ENCODE peak calls at places on chromosomes 11 and 22, in eight cellular contexts. One of them, this sample, is unnamed.

GRCh38 chr11:64790205-64791095 is 12.1 kb upstream of the SF1 start:
- DNase-seq in GM04503: no peak
- DNase-seq in NCI-H526: no peak
- DNase-seq in fibroblast of lung: no peak
- DNase-seq in NCI-H345: no peak
- DNase-seq in suprapubic skin: no peak
- DNase-seq in ovary: no peak
- DNase-seq in activated naive CD4-positive, alpha-beta T cell treated with Interleukin-2 at 50 U/mL for 16 hours: no peak
- DNase-seq in this sample: no peak

GRCh38 chr11:57793711-57794110 is 32.1 kb downstream of the CTNND1 start:
- DNase-seq in NCI-H345: no peak
- DNase-seq in activated naive CD4-positive, alpha-beta T cell treated with Interleukin-2 at 50 U/mL for 16 hours: no peak
- DNase-seq in GM04503: no peak
- DNase-seq in fibroblast of lung: no peak
- DNase-seq in NCI-H526: no peak
- DNase-seq in suprapubic skin: no peak
- DNase-seq in ovary: no peak
- DNase-seq in this sample: no peak

GRCh38 chr22:37824674-37825641 is 1.8 kb downstream of the GALR3 start:
- DNase-seq in suprapubic skin: no peak
- DNase-seq in ovary: peak
- DNase-seq in NCI-H345: no peak
- DNase-seq in GM04503: no peak
- DNase-seq in NCI-H526: no peak
- DNase-seq in fibroblast of lung: peak
- DNase-seq in activated naive CD4-positive, alpha-beta T cell treated with Interleukin-2 at 50 U/mL for 16 hours: no peak
- DNase-seq in this sample: no peak

GRCh38 chr11:110989734-110990133 is 255.8 kb upstream of the POU2AF2 start:
- DNase-seq in fibroblast of lung: peak
- DNase-seq in NCI-H345: no peak
- DNase-seq in activated naive CD4-positive, alpha-beta T cell treated with Interleukin-2 at 50 U/mL for 16 hours: no peak
- DNase-seq in suprapubic skin: no peak
- DNase-seq in ovary: no peak
- DNase-seq in GM04503: no peak
- DNase-seq in NCI-H526: no peak
- DNase-seq in this sample: no peak

GRCh38 chr11:104531075-104531474 is 367.1 kb upstream of the PDGFD start:
- DNase-seq in ovary: no peak
- DNase-seq in GM04503: no peak
- DNase-seq in activated naive CD4-positive, alpha-beta T cell treated with Interleukin-2 at 50 U/mL for 16 hours: no peak
- DNase-seq in NCI-H526: no peak
- DNase-seq in NCI-H345: no peak
- DNase-seq in fibroblast of lung: no peak
- DNase-seq in suprapubic skin: no peak
- DNase-seq in this sample: no peak

GRCh38 chr11:71311928-71312510 is 59.6 kb upstream of the SHANK2 start:
- DNase-seq in fibroblast of lung: no peak
- DNase-seq in GM04503: no peak
- DNase-seq in NCI-H345: no peak
- DNase-seq in NCI-H526: no peak
- DNase-seq in ovary: no peak
- DNase-seq in activated naive CD4-positive, alpha-beta T cell treated with Interleukin-2 at 50 U/mL for 16 hours: no peak
- DNase-seq in suprapubic skin: peak
- DNase-seq in this sample: no peak

GRCh38 chr11:62665630-62666258 is 632 bp downstream of the CSKMT start:
- DNase-seq in ovary: peak
- DNase-seq in NCI-H526: no peak
- DNase-seq in GM04503: peak
- DNase-seq in suprapubic skin: peak
- DNase-seq in fibroblast of lung: peak
- DNase-seq in activated naive CD4-positive, alpha-beta T cell treated with Interleukin-2 at 50 U/mL for 16 hours: peak
- DNase-seq in NCI-H345: peak
- DNase-seq in this sample: no peak

GRCh38 chr11:11813288-11813962 is 28.3 kb upstream of the USP47 start:
- DNase-seq in suprapubic skin: no peak
- DNase-seq in ovary: no peak
- DNase-seq in fibroblast of lung: peak
- DNase-seq in NCI-H526: no peak
- DNase-seq in GM04503: peak
- DNase-seq in activated naive CD4-positive, alpha-beta T cell treated with Interleukin-2 at 50 U/mL for 16 hours: no peak
- DNase-seq in NCI-H345: no peak
- DNase-seq in this sample: peak

GRCh38 chr11:70662691-70663098 is 264.4 kb downstream of the CTTN start:
- DNase-seq in NCI-H526: no peak
- DNase-seq in GM04503: no peak
- DNase-seq in fibroblast of lung: no peak
- DNase-seq in ovary: no peak
- DNase-seq in activated naive CD4-positive, alpha-beta T cell treated with Interleukin-2 at 50 U/mL for 16 hours: no peak
- DNase-seq in NCI-H345: no peak
- DNase-seq in suprapubic skin: no peak
- DNase-seq in this sample: no peak

GRCh38 chr11:120172921-120173705 is 35.2 kb upstream of the TRIM29 start:
- DNase-seq in suprapubic skin: peak
- DNase-seq in NCI-H345: no peak
- DNase-seq in ovary: no peak
- DNase-seq in fibroblast of lung: no peak
- DNase-seq in activated naive CD4-positive, alpha-beta T cell treated with Interleukin-2 at 50 U/mL for 16 hours: no peak
- DNase-seq in NCI-H526: no peak
- DNase-seq in GM04503: no peak
- DNase-seq in this sample: no peak

GRCh38 chr11:47225552-47226137 is 10.9 kb downstream of the DDB2 start:
- DNase-seq in ovary: no peak
- DNase-seq in NCI-H345: no peak
- DNase-seq in activated naive CD4-positive, alpha-beta T cell treated with Interleukin-2 at 50 U/mL for 16 hours: peak
- DNase-seq in GM04503: no peak
- DNase-seq in fibroblast of lung: no peak
- DNase-seq in NCI-H526: no peak
- DNase-seq in suprapubic skin: no peak
- DNase-seq in this sample: no peak

GRCh38 chr22:30578481-30578880 is 4.0 kb upstream of the GAL3ST1 start:
- DNase-seq in GM04503: no peak
- DNase-seq in activated naive CD4-positive, alpha-beta T cell treated with Interleukin-2 at 50 U/mL for 16 hours: no peak
- DNase-seq in ovary: no peak
- DNase-seq in fibroblast of lung: no peak
- DNase-seq in NCI-H526: no peak
- DNase-seq in NCI-H345: no peak
- DNase-seq in suprapubic skin: no peak
- DNase-seq in this sample: no peak

GRCh38 chr22:30230330-30230729 is 16.2 kb downstream of the LIF start:
- DNase-seq in suprapubic skin: no peak
- DNase-seq in activated naive CD4-positive, alpha-beta T cell treated with Interleukin-2 at 50 U/mL for 16 hours: no peak
- DNase-seq in fibroblast of lung: no peak
- DNase-seq in ovary: no peak
- DNase-seq in GM04503: no peak
- DNase-seq in NCI-H345: no peak
- DNase-seq in NCI-H526: no peak
- DNase-seq in this sample: no peak

GRCh38 chr11:8263769-8264410 is at the start of gene LMO1:
- DNase-seq in NCI-H345: peak
- DNase-seq in GM04503: no peak
- DNase-seq in NCI-H526: peak
- DNase-seq in activated naive CD4-positive, alpha-beta T cell treated with Interleukin-2 at 50 U/mL for 16 hours: peak
- DNase-seq in ovary: peak
- DNase-seq in suprapubic skin: peak
- DNase-seq in fibroblast of lung: peak
- DNase-seq in this sample: peak

GRCh38 chr11:119919656-119920055 is 190.7 kb upstream of the NECTIN1 start:
- DNase-seq in ovary: no peak
- DNase-seq in GM04503: no peak
- DNase-seq in suprapubic skin: no peak
- DNase-seq in NCI-H526: no peak
- DNase-seq in fibroblast of lung: no peak
- DNase-seq in NCI-H345: no peak
- DNase-seq in activated naive CD4-positive, alpha-beta T cell treated with Interleukin-2 at 50 U/mL for 16 hours: no peak
- DNase-seq in this sample: no peak

GRCh38 chr22:46596032-46596441 is 24.1 kb upstream of the GRAMD4 start:
- DNase-seq in GM04503: no peak
- DNase-seq in NCI-H345: no peak
- DNase-seq in activated naive CD4-positive, alpha-beta T cell treated with Interleukin-2 at 50 U/mL for 16 hours: no peak
- DNase-seq in ovary: no peak
- DNase-seq in fibroblast of lung: peak
- DNase-seq in suprapubic skin: no peak
- DNase-seq in NCI-H526: no peak
- DNase-seq in this sample: peak

GRCh38 chr11:70087446-70088167 is 9.5 kb downstream of the ANO1 start:
- DNase-seq in suprapubic skin: no peak
- DNase-seq in GM04503: no peak
- DNase-seq in NCI-H345: no peak
- DNase-seq in fibroblast of lung: no peak
- DNase-seq in ovary: no peak
- DNase-seq in activated naive CD4-positive, alpha-beta T cell treated with Interleukin-2 at 50 U/mL for 16 hours: no peak
- DNase-seq in NCI-H526: no peak
- DNase-seq in this sample: no peak

GRCh38 chr11:45930031-45930794 is 7.8 kb downstream of the LARGE2 start:
- DNase-seq in suprapubic skin: peak
- DNase-seq in NCI-H345: peak
- DNase-seq in NCI-H526: no peak
- DNase-seq in GM04503: no peak
- DNase-seq in activated naive CD4-positive, alpha-beta T cell treated with Interleukin-2 at 50 U/mL for 16 hours: no peak
- DNase-seq in ovary: peak
- DNase-seq in fibroblast of lung: no peak
- DNase-seq in this sample: no peak

GRCh38 chr11:126317681-126318641 is 14.1 kb downstream of the DCPS start:
- DNase-seq in activated naive CD4-positive, alpha-beta T cell treated with Interleukin-2 at 50 U/mL for 16 hours: no peak
- DNase-seq in fibroblast of lung: peak
- DNase-seq in NCI-H345: no peak
- DNase-seq in NCI-H526: peak
- DNase-seq in GM04503: peak
- DNase-seq in ovary: peak
- DNase-seq in suprapubic skin: peak
- DNase-seq in this sample: peak

GRCh38 chr11:68312780-68313573 is 586 bp downstream of the LRP5 start:
- DNase-seq in GM04503: no peak
- DNase-seq in ovary: no peak
- DNase-seq in NCI-H345: no peak
- DNase-seq in fibroblast of lung: peak
- DNase-seq in suprapubic skin: no peak
- DNase-seq in activated naive CD4-positive, alpha-beta T cell treated with Interleukin-2 at 50 U/mL for 16 hours: peak
- DNase-seq in NCI-H526: no peak
- DNase-seq in this sample: no peak

GRCh38 chr22:39024923-39025322 is 4.0 kb downstream of the APOBEC3D start:
- DNase-seq in NCI-H345: no peak
- DNase-seq in NCI-H526: no peak
- DNase-seq in activated naive CD4-positive, alpha-beta T cell treated with Interleukin-2 at 50 U/mL for 16 hours: peak
- DNase-seq in GM04503: no peak
- DNase-seq in ovary: no peak
- DNase-seq in fibroblast of lung: no peak
- DNase-seq in suprapubic skin: no peak
- DNase-seq in this sample: no peak

GRCh38 chr11:113895367-113896155 is 9.0 kb upstream of the HTR3B start:
- DNase-seq in ovary: no peak
- DNase-seq in GM04503: no peak
- DNase-seq in fibroblast of lung: no peak
- DNase-seq in suprapubic skin: no peak
- DNase-seq in activated naive CD4-positive, alpha-beta T cell treated with Interleukin-2 at 50 U/mL for 16 hours: no peak
- DNase-seq in NCI-H345: peak
- DNase-seq in NCI-H526: peak
- DNase-seq in this sample: no peak

GRCh38 chr22:45226681-45227186 is 14.0 kb downstream of the KIAA0930 start:
- DNase-seq in ovary: no peak
- DNase-seq in suprapubic skin: peak
- DNase-seq in activated naive CD4-positive, alpha-beta T cell treated with Interleukin-2 at 50 U/mL for 16 hours: no peak
- DNase-seq in GM04503: no peak
- DNase-seq in fibroblast of lung: peak
- DNase-seq in NCI-H345: peak
- DNase-seq in NCI-H526: no peak
- DNase-seq in this sample: peak

This sample was measured in GM04504.